ENCODE peak calls at places on chromosomes 1 and 21, in seven cellular contexts. X is stimulated activated CD8-positive, alpha-beta memory T cell treated with anti-CD3 and anti-CD28 coated beads, Interleukin-7, amount 100 ng/mL, for 4 hours; Y is left cardiac atrium; U is stimulated activated CD4-positive, alpha-beta T cell treated with anti-CD3 and anti-CD28 coated beads, TNF-alpha, amount 100 ng/mL, for 1 hour; I is CD8-positive, alpha-beta memory T cell; D is NCI-H526 treated with DMSO at 0.1 percent for 48 hours; T is GM03348. H is an unnamed sample.

GRCh38 chr1:7755448-7755847 is 15.6 kb upstream of the VAMP3 start:
- DNase-seq in T (no peak), X (no peak), D (no peak), U (no peak), I (no peak), Y (no peak), H (no peak)

GRCh38 chr1:174911626-174912025 is 88.1 kb upstream of the CACYBP start:
- DNase-seq in D (no peak), I (no peak), Y (no peak), X (no peak), U (no peak), T (no peak), H (no peak)

GRCh38 chr1:66730462-66730861 is 21.8 kb upstream of the DYNLT5 start:
- DNase-seq in X (no peak), D (no peak), U (no peak), Y (no peak), I (no peak), T (no peak), H (no peak)

GRCh38 chr1:2412773-2413494 is 570 bp upstream of the PEX10 start:
- DNase-seq in X (no peak), T (peak), I (no peak), Y (no peak), U (no peak), D (no peak), H (no peak)

GRCh38 chr1:173914366-173914871 is 2.7 kb downstream of the SERPINC1 start:
- DNase-seq in T (peak), X (no peak), Y (no peak), I (no peak), U (no peak), D (peak), H (no peak)

GRCh38 chr1:97796716-97797115 is 124.1 kb downstream of the DPYD start:
- DNase-seq in U (no peak), Y (no peak), D (no peak), I (no peak), T (no peak), X (no peak), H (no peak)

GRCh38 chr1:34406377-34406776 is 229.7 kb downstream of the C1orf94 start:
- DNase-seq in X (no peak), T (no peak), U (no peak), D (no peak), I (no peak), Y (no peak), H (no peak)

GRCh38 chr1:23120383-23120782 is 48.3 kb downstream of the LUZP1 start:
- DNase-seq in I (no peak), X (no peak), Y (no peak), U (no peak), D (no peak), T (no peak), H (no peak)

GRCh38 chr1:37561794-37562132 is 5.0 kb downstream of the DNALI1 start:
- DNase-seq in Y (no peak), D (peak), I (no peak), U (no peak), X (no peak), T (peak), H (no peak)

GRCh38 chr1:1531947-1532346 is 8.5 kb downstream of the TMEM240 start:
- DNase-seq in Y (no peak), D (no peak), X (no peak), I (no peak), T (no peak), U (no peak), H (no peak)

GRCh38 chr1:210447456-210448057 is 118.9 kb downstream of the HHAT start:
- DNase-seq in U (no peak), X (no peak), T (no peak), D (no peak), I (no peak), Y (no peak), H (no peak)

GRCh38 chr1:13783551-13783950 is 83.6 kb downstream of the PRDM2 start:
- DNase-seq in X (no peak), T (no peak), U (no peak), D (no peak), I (no peak), Y (no peak), H (no peak)

GRCh38 chr1:239619190-239619589 is 232.8 kb downstream of the CHRM3 start:
- DNase-seq in D (no peak), Y (no peak), X (no peak), U (no peak), T (no peak), I (no peak), H (no peak)

GRCh38 chr1:201385299-201385891 is 7.9 kb upstream of the TNNT2 start:
- DNase-seq in D (peak), X (no peak), I (no peak), Y (peak), T (peak), U (no peak), H (no peak)

GRCh38 chr1:175267716-175268416 is 75.3 kb upstream of the KIAA0040 start:
- DNase-seq in X (no peak), D (no peak), U (no peak), T (no peak), Y (peak), I (no peak), H (peak)

GRCh38 chr1:59272507-59272906 is 24.4 kb upstream of the FGGY start:
- DNase-seq in T (peak), I (no peak), X (no peak), U (no peak), D (no peak), Y (no peak), H (no peak)

GRCh38 chr1:3068400-3069361 is at the start of gene PRDM16:
- DNase-seq in D (no peak), T (peak), Y (peak), X (no peak), U (no peak), I (no peak), H (no peak)

GRCh38 chr1:47407481-47407880 is 8.6 kb upstream of the FOXE3 start:
- DNase-seq in U (no peak), X (no peak), I (no peak), D (no peak), Y (no peak), T (peak), H (no peak)

GRCh38 chr1:94072840-94073516 is 48.0 kb downstream of the ABCA4 start:
- DNase-seq in I (no peak), U (no peak), D (no peak), Y (no peak), T (no peak), X (no peak), H (no peak)

GRCh38 chr1:107981277-107981676 is 16.3 kb upstream of the VAV3 start:
- DNase-seq in T (no peak), X (no peak), D (no peak), I (no peak), Y (no peak), U (no peak), H (no peak)

GRCh38 chr1:48697066-48697707 is 79.5 kb downstream of the BEND5 start:
- DNase-seq in Y (peak), I (peak), T (peak), U (no peak), D (no peak), X (peak), H (peak)

GRCh38 chr1:206783506-206783905 is 11.2 kb upstream of the IL10 start:
- DNase-seq in T (no peak), X (no peak), U (no peak), I (no peak), Y (no peak), D (no peak), H (no peak)

GRCh38 chr1:204520834-204521709 is 4.9 kb downstream of the MDM4 start:
- DNase-seq in U (peak), X (peak), Y (no peak), D (no peak), T (peak), I (peak), H (no peak)

GRCh38 chr21:45461369-45461750 is 56.4 kb downstream of the COL18A1 start:
- DNase-seq in Y (no peak), U (no peak), T (no peak), D (no peak), X (no peak), I (no peak), H (no peak)

GRCh38 chr1:27564710-27565649 is 39.0 kb downstream of the AHDC1 start:
- DNase-seq in X (no peak), T (no peak), U (no peak), Y (peak), D (no peak), I (no peak), H (no peak)

GRCh38 chr1:17109897-17110554 is 9.2 kb downstream of the PADI2 start:
- DNase-seq in T (no peak), U (no peak), X (no peak), I (no peak), D (peak), Y (no peak), H (no peak)

GRCh38 chr1:99650773-99651437 is 5.0 kb downstream of the PALMD start:
- DNase-seq in T (peak), X (no peak), Y (no peak), I (no peak), D (no peak), U (no peak), H (no peak)

GRCh38 chr1:158022554-158023278 is 29.3 kb downstream of the KIRREL1 start:
- DNase-seq in X (no peak), T (peak), Y (no peak), I (no peak), U (no peak), D (no peak), H (no peak)

GRCh38 chr1:208244584-208244916 is 366 bp upstream of the PLXNA2 start:
- DNase-seq in T (no peak), Y (no peak), I (no peak), D (no peak), U (no peak), X (no peak), H (no peak)

GRCh38 chr1:192201303-192201702 is 43.0 kb downstream of the RGS18 start:
- DNase-seq in I (no peak), Y (no peak), U (no peak), D (no peak), T (no peak), X (no peak), H (no peak)

H was measured in right atrium auricular region.